ENCODE peak calls at places on chromosomes 7 and 10, in six cellular contexts. P is HCT116, N is GM23248, U is hepatocyte, S is OCI-LY7, Y is MM.1S. L is an unnamed sample.

GRCh38 chr10:113015201-113015600 is 65.2 kb downstream of the TCF7L2 start:
- DNase-seq in P (no peak), N (no peak), U (no peak), S (no peak), Y (no peak), L (no peak)

GRCh38 chr7:69906309-69906995 is 308.2 kb downstream of the AUTS2 start:
- DNase-seq in P (no peak), N (peak; percentile 3), U (no peak), S (peak; percentile 62), Y (no peak), L (no peak)

GRCh38 chr7:70456729-70457128 is 675.2 kb upstream of the GALNT17 start:
- DNase-seq in P (no peak), N (no peak), U (no peak), S (peak; percentile 96), Y (no peak), L (no peak)

GRCh38 chr7:158572000-158572828 is 15.4 kb downstream of the PTPRN2 start:
- DNase-seq in P (no peak), N (no peak), U (no peak), S (peak; percentile 8), Y (no peak), L (peak; percentile 84)

GRCh38 chr10:988667-989545 is 672 bp downstream of the GTPBP4 start:
- DNase-seq in P (no peak), N (peak; percentile 82), U (no peak), S (no peak), Y (no peak), L (no peak)

GRCh38 chr10:30422296-30422695 is 11.7 kb upstream of the MAP3K8 start:
- DNase-seq in P (no peak), N (no peak), U (no peak), S (no peak), Y (no peak), L (no peak)

GRCh38 chr10:112565434-112566053 is 118.5 kb downstream of the VTI1A start:
- DNase-seq in P (peak; percentile 67), N (peak; percentile 81), U (peak; percentile 81), S (peak; percentile 32), Y (peak; percentile 44), L (peak; percentile 60)

GRCh38 chr7:93374345-93374940 is 142.3 kb downstream of the VPS50 start:
- DNase-seq in P (peak; percentile 24), N (peak; percentile 61), U (peak; percentile 57), S (peak; percentile 59), Y (peak; percentile 65), L (peak; percentile 32)

GRCh38 chr7:156781972-156782371 is 111.0 kb downstream of the LMBR1 start:
- DNase-seq in P (no peak), N (no peak), U (no peak), S (no peak), Y (no peak), L (no peak)

GRCh38 chr10:51399840-51400239 is 299.6 kb downstream of the CSTF2T start:
- DNase-seq in P (no peak), N (no peak), U (no peak), S (no peak), Y (no peak), L (no peak)

GRCh38 chr10:74424565-74424964 is 273.5 kb downstream of the ADK start:
- DNase-seq in P (no peak), N (no peak), U (no peak), S (no peak), Y (no peak), L (no peak)

GRCh38 chr10:10891437-10891836 is 126.2 kb upstream of the CELF2 start:
- DNase-seq in P (no peak), N (peak; percentile 92), U (peak; percentile 78), S (no peak), Y (no peak), L (no peak)

GRCh38 chr7:22591271-22591670 is 91.3 kb upstream of the STEAP1B start:
- DNase-seq in P (no peak), N (peak; percentile 60), U (no peak), S (no peak), Y (no peak), L (no peak)

GRCh38 chr10:120506674-120507073 is 49.6 kb downstream of the PLPP4 start:
- DNase-seq in P (no peak), N (peak; percentile 91), U (no peak), S (no peak), Y (no peak), L (no peak)

GRCh38 chr10:99994801-99995200 is 14.9 kb downstream of the DNMBP start:
- DNase-seq in P (no peak), N (no peak), U (no peak), S (no peak), Y (no peak), L (no peak)
- H3K4me1 ChIP-seq in P (peaks cover 51% of the 10 kb centered on the region), N (peaks cover 38% of the 10 kb centered on the region), U (peaks cover 37% of the 10 kb centered on the region), S (peaks cover 41% of the 10 kb centered on the region), Y (peaks cover 10% of the 10 kb centered on the region), L (peaks cover 4% of the 10 kb centered on the region)

DNA sequence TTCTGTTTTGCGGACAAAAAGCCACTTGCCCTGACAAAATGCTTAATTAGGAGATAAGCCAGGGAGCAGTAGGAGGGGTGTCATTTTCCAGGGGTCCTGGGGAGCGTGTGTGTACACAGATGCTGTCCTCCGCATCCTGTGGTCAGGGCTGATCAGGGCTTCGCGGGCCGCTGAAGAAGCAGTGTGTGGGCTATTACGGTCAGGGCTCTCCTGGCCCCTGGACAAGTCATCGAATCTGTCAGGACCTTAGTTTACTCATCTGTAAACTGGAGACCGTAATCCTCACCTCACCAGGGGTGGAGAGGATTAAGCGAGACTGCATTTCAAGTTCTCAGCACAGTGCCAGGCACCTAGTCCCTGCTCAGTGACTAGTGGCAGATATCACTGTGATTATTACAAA is 26.0 kb upstream of the MXI1 start:
- DNase-seq in P (no peak), N (no peak), U (no peak), S (no peak), Y (no peak), L (peak; percentile 48)
- TF ChIP-seq EZH2phosphoT487 in P (no peak), N (no peak), U (no peak), S (no peak), Y (no peak), L (no peak)

GRCh38 chr7:135167360-135167759 is 3.1 kb downstream of the CYREN start:
- DNase-seq in P (no peak), N (no peak), U (no peak), S (no peak), Y (no peak), L (no peak)
- H3K4me1 ChIP-seq in P (peaks cover 18% of the 10 kb centered on the region), N (peaks cover 25% of the 10 kb centered on the region), U (peaks cover 28% of the 10 kb centered on the region), S (peaks cover 27% of the 10 kb centered on the region), Y (peaks cover 15% of the 10 kb centered on the region), L (peaks cover 3% of the 10 kb centered on the region)

DNA sequence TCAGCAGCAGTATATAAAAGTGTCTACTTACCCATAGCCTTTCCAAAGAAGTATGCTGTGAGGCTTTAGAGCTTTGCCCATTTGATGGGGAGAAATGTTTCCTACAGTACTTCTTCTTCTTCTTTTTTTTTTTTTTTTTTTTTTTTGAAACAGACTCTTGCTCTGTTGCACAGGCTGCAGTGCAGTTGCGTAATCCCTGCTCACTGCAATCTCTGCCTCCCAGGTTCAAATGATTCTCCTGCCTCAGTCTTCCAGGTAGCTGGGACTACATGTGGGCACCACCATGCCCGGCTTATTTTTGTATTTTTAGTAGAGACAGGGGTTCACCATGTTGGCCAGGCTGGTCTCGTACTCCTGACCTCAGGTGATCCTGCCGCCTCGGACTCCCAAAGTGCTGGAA is 101.7 kb upstream of the TMEM26 start:
- DNase-seq in P (no peak), N (no peak), U (peak; percentile 16), S (no peak), Y (no peak), L (no peak)
- TF ChIP-seq EZH2phosphoT487 in P (no peak), N (no peak), U (no peak), S (no peak), Y (no peak), L (no peak)